ENCODE peak calls at places on chromosomes 13 and 19, in four cellular contexts. X is ELR; U is NCI-H1930; Q is effector memory CD4-positive, alpha-beta T cell. L is an unnamed sample.
A peak's percentile ranks its signal among the peaks of the same experiment; 100 is the strongest.

GRCh38 chr13:63706751-63707150 is 2291.1 kb upstream of the PCDH20 start:
- DNase-seq in X (no peak), U (no peak), Q (no peak), L (no peak)

GRCh38 chr19:57302727-57303401 is 17.4 kb upstream of the ZNF543 start:
- DNase-seq in X (peak; percentile 52), U (no peak), Q (no peak), L (no peak)

GRCh38 chr19:47228937-47229673 is 1.9 kb downstream of the BBC3 start:
- DNase-seq in X (peak; percentile 9), U (no peak), Q (peak; percentile 26), L (peak; percentile 33)

GRCh38 chr19:47109541-47110375 is 3.8 kb downstream of the ZC3H4 start:
- DNase-seq in X (peak; percentile 57), U (no peak), Q (no peak), L (no peak)

GRCh38 chr19:1935484-1936208 is 5.3 kb upstream of the CSNK1G2 start:
- DNase-seq in X (peak; percentile 53), U (no peak), Q (no peak), L (peak; percentile 29)

GRCh38 chr13:31908696-31909386 is 122.7 kb upstream of the FRY start:
- DNase-seq in X (no peak), U (no peak), Q (no peak), L (no peak)

GRCh38 chr13:43785681-43786471 is 896 bp downstream of the ENOX1 start:
- DNase-seq in X (peak; percentile 58), U (peak; percentile 81), Q (no peak), L (peak; percentile 80)

GRCh38 chr19:2345794-2346663 is 14.0 kb upstream of the TMPRSS9 start:
- DNase-seq in X (no peak), U (no peak), Q (no peak), L (no peak)

GRCh38 chr19:29858000-29858596 is 46.3 kb downstream of the CCNE1 start:
- DNase-seq in X (no peak), U (no peak), Q (no peak), L (no peak)

GRCh38 chr19:19659646-19660245 is 3.7 kb downstream of the ATP13A1 start:
- DNase-seq in X (no peak), U (no peak), Q (no peak), L (no peak)

GRCh38 chr19:46299004-46299509 is 2.2 kb downstream of the HIF3A start:
- DNase-seq in X (peak; percentile 60), U (no peak), Q (no peak), L (peak; percentile 87)

GRCh38 chr19:6235031-6235951 is 44.5 kb downstream of the MLLT1 start:
- DNase-seq in X (no peak), U (no peak), Q (no peak), L (no peak)

GRCh38 chr19:31349160-31349881 is at the start of gene TSHZ3:
- DNase-seq in X (peak; percentile 82), U (no peak), Q (peak; percentile 30), L (peak; percentile 66)

GRCh38 chr13:27151798-27152599 is 19.6 kb downstream of the USP12 start:
- DNase-seq in X (peak; percentile 24), U (no peak), Q (no peak), L (no peak)

GRCh38 chr19:1719519-1719918 is 33.8 kb upstream of the ONECUT3 start:
- DNase-seq in X (no peak), U (no peak), Q (no peak), L (no peak)

L was measured in hepatic stellate cell.